ENCODE peak calls at places on chromosomes 7 and 10, in seven cellular contexts. A is lower leg skin, M is HCT116, Y is NB4, Q is cardiac muscle cell, V is fibroblast of pulmonary artery, E is AG04450. N is an unnamed sample.

GRCh38 chr10:78599122-78599853 is 469.5 kb upstream of the ZMIZ1 start:
- DNase-seq in V (no peak), A (no peak), Q (no peak), E (no peak), Y (no peak), M (no peak), N (no peak)

GRCh38 chr10:123038782-123039631 is 30.2 kb downstream of the ACADSB start:
- DNase-seq in V (no peak), A (no peak), Y (peak; percentile 18), E (no peak), Q (no peak), M (no peak), N (no peak)

GRCh38 chr10:28624351-28624750 is 53.0 kb upstream of the BAMBI start:
- DNase-seq in Y (no peak), E (no peak), A (no peak), Q (no peak), V (no peak), M (no peak), N (no peak)

GRCh38 chr7:21542891-21543527 is at the start of gene DNAH11:
- DNase-seq in A (no peak), Q (peak; percentile 77), E (no peak), Y (no peak), M (no peak), V (peak; percentile 39), N (peak; percentile 9)

GRCh38 chr7:132915652-132916051 is 166.2 kb downstream of the CHCHD3 start:
- DNase-seq in A (no peak), M (no peak), E (no peak), V (no peak), Q (no peak), Y (no peak), N (no peak)

GRCh38 chr7:21972397-21972784 is 26.7 kb upstream of the CDCA7L start:
- DNase-seq in Y (no peak), M (peak; percentile 72), A (no peak), V (no peak), Q (no peak), E (no peak), N (peak; percentile 80)

GRCh38 chr7:33903770-33904679 is 1.3 kb upstream of the BMPER start:
- DNase-seq in Q (peak; percentile 74), E (no peak), A (no peak), V (peak; percentile 67), Y (no peak), M (no peak), N (no peak)

GRCh38 chr7:94431620-94432295 is 37.1 kb downstream of the COL1A2 start:
- DNase-seq in Y (no peak), M (no peak), E (no peak), V (peak; percentile 66), A (no peak), Q (no peak), N (no peak)

GRCh38 chr10:131829156-131829930 is 71.5 kb upstream of the PPP2R2D start:
- DNase-seq in E (no peak), A (no peak), Y (no peak), V (no peak), Q (no peak), M (no peak), N (no peak)

GRCh38 chr7:78020131-78020873 is 221.7 kb downstream of the PHTF2 start:
- DNase-seq in V (peak; percentile 89), Y (peak; percentile 82), A (peak; percentile 73), Q (peak; percentile 65), M (peak; percentile 45), E (peak; percentile 72), N (peak; percentile 52)
- H3K4me3 ChIP-seq in V (peak overlapping the region; percentile 55), Y (peak overlapping the region; percentile 12), A (peak overlapping the region; percentile 54), Q (peak overlapping the region; percentile 34), M (peak overlapping the region; percentile 24), E (peak overlapping the region; percentile 64), N (peak overlapping the region; percentile 80)

GRCh38 chr7:80661729-80662128 is 23.3 kb downstream of the CD36 start:
- DNase-seq in A (no peak), M (no peak), Y (peak; percentile 36), V (peak; percentile 10), E (no peak), Q (no peak), N (no peak)
- TF ChIP-seq CTCF in A (no peak), M (peak; percentile 43), Y (peak; percentile 33), V (peak; percentile 26), E (peak; percentile 7), Q (peak; percentile 22), N (peak; percentile 22)

DNA sequence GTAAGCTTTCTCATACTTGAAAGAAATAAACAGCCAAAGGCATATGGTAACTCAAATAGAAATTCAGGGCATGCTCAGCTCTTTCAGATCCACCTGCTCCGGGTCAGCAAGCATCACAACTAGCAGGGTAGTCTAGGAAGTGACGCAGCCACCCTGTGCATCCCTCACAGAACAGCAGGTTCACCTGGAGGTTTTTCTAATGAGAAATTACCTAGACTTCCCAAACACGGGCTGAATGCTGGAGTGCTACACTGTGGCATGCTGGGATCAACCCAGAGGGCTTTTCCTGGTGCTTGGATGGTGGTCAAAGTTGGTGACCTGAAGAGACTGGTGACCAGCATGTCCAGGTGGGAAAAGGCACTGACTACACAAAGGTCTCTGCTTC is 66.8 kb upstream of the DNAJB6 start:
- DNase-seq in E (no peak), M (no peak), V (no peak), A (no peak), Q (no peak), Y (no peak), N (no peak)
- H3K4me3 ChIP-seq in E (no peak overlapping the region), M (no peak overlapping the region), V (no peak overlapping the region), A (no peak overlapping the region), Q (no peak overlapping the region), Y (no peak overlapping the region), N (no peak overlapping the region)

GRCh38 chr7:121099572-121099971 is 111.1 kb downstream of the CPED1 start:
- DNase-seq in E (no peak), V (no peak), M (no peak), Q (no peak), A (no peak), Y (no peak), N (no peak)
- TF ChIP-seq CTCF in E (peak; percentile 21), V (no peak), M (peak; percentile 42), Q (peak; percentile 8), A (no peak), Y (peak; percentile 8), N (no peak)

GRCh38 chr7:47329320-47329926 is 252.5 kb downstream of the TNS3 start:
- DNase-seq in Y (no peak), E (no peak), M (no peak), A (no peak), Q (no peak), V (peak; percentile 7), N (no peak)

GRCh38 chr7:47328392-47329319 is 253.3 kb downstream of the TNS3 start:
- DNase-seq in Y (peak; percentile 59), E (no peak), A (no peak), M (no peak), V (no peak), Q (no peak), N (no peak)

GRCh38 chr7:47327306-47327697 is 254.6 kb downstream of the TNS3 start:
- DNase-seq in V (peak; percentile 50), M (no peak), E (no peak), A (no peak), Q (no peak), Y (no peak), N (no peak)

GRCh38 chr7:47326808-47327207 is 255.1 kb downstream of the TNS3 start:
- DNase-seq in E (peak; percentile 56), M (no peak), Y (no peak), Q (no peak), A (no peak), V (peak; percentile 87), N (no peak)

DNA sequence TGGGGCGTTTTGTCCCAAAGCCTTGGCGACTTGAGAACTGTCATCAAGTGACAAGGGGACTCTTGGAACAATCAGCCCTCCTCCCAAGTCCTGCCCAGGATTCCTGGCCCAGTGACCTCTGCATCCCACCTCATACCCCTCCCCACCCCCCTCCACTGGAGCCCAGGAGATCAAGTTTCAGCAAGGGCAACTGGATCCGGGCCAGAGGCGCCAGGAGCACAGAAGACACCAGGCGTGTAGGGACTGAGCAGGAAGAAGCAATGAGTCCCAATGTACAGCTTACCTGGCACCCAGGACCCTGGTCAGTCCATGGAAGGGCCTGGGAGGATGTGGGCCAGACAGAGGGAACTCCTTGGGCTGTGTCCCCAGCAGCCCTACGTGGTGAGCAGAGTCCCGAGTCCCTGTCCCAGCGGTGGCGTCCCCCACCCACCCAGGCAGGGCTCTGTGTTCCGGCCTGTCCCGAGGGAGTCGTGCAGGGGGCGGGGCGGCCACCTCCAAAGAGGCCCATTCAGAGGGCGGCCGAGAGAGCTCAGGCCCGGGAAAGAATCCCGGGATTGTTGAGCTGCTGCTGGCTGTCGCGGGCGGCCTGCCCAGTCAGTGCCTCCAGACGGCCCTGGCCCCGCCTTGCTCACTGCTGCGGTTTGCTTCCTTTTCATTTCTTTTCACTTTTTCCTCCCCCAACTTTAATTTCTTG is 254.1 kb downstream of the TNS3 start:
- DNase-seq in Q (peak; percentile 95), V (peak; percentile 85), Y (no peak), E (peak; percentile 49), A (peak; percentile 59), M (no peak), N (no peak)
- H3K4me3 ChIP-seq in Q (peak overlapping the region; percentile 35), V (peak overlapping the region; percentile 53), Y (no peak overlapping the region), E (peak overlapping the region; percentile 55), A (no peak overlapping the region), M (no peak overlapping the region), N (no peak overlapping the region)

DNA sequence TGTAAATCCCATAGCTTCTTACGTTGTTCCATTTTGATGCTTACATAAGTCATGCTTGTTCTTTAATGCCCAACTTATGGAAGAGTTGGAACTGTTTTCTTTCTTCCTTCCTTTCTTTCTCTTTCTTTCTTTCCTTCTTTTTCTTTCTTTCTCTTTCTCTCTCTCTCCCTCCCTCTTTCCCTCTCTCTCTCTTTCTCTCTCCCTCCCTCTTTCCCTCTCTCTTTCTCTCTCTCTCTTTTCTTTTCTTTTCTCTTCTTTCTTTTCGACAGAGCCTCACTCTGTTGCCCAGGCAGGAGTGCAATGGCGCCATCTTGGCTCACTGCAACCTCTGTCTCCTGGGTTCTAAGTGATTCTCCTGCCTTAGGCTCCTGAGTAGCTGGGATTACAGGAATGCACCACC is 18.9 kb downstream of the FAM131B start:
- DNase-seq in Y (no peak), E (no peak), A (no peak), Q (no peak), M (no peak), V (no peak), N (no peak)
- TF ChIP-seq CTCF in Y (no peak), E (no peak), A (no peak), Q (no peak), M (no peak), V (no peak), N (no peak)

DNA sequence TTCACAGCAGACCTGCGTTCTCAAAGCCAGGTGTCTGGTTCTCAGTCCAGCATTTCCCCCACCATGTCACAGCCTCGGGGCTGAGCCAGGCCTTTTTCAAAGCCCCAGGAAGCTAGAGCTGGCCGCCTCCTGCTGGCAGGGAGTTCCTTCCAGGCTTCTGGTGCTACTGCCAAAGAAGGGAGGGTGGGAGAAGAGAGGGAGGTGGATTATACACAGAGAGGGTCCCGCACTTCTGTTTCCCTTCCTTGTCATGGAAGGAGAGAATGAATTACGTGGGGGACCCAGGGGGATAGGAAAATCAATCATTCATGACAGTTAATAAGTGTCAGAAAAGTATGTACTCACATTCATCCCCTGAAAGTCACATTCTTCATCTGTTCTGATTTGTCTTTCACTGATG is 600 bp upstream of the LGI1 start:
- DNase-seq in M (no peak), Q (no peak), A (no peak), Y (no peak), E (no peak), V (no peak), N (no peak)
- H3K4me3 ChIP-seq in M (no peak overlapping the region), Q (no peak overlapping the region), A (no peak overlapping the region), Y (no peak overlapping the region), E (no peak overlapping the region), V (no peak overlapping the region), N (no peak overlapping the region)

N was measured in PC-9.